ENCODE peak calls at places on chromosomes 2 and 18, in six cellular contexts. K is tibial artery, H is WTC11, T is GM06990, O is PC-3, A is dorsolateral prefrontal cortex. Q is an unnamed sample.

GRCh38 chr2:219436491-219436890 is 1.8 kb downstream of the SPEG start:
- DNase-seq in K (peak), H (no peak), T (no peak), O (no peak), A (no peak), Q (no peak)

GRCh38 chr2:35989523-35989922 is 366.1 kb upstream of the CRIM1 start:
- DNase-seq in K (no peak), H (no peak), T (no peak), O (no peak), A (no peak), Q (no peak)

GRCh38 chr2:41912337-41912736 is 135.5 kb upstream of the PKDCC start:
- DNase-seq in K (no peak), H (no peak), T (no peak), O (no peak), A (no peak), Q (no peak)

GRCh38 chr2:40528564-40528963 is 76.7 kb upstream of the SLC8A1 start:
- DNase-seq in K (no peak), H (no peak), T (no peak), O (no peak), A (no peak), Q (no peak)

GRCh38 chr2:200077210-200077650 is 121.8 kb downstream of the MAIP1 start:
- DNase-seq in K (no peak), H (no peak), T (no peak), O (peak), A (no peak), Q (no peak)

GRCh38 chr2:112794131-112794733 is 9.9 kb upstream of the IL1A start:
- DNase-seq in K (no peak), H (no peak), T (peak), O (no peak), A (no peak), Q (no peak)

GRCh38 chr2:110768591-110768990 is 36.2 kb downstream of the ACOXL start:
- DNase-seq in K (no peak), H (no peak), T (no peak), O (peak), A (no peak), Q (no peak)

GRCh38 chr2:43073373-43073772 is 153.0 kb downstream of the ZFP36L2 start:
- DNase-seq in K (peak), H (no peak), T (no peak), O (peak), A (no peak), Q (no peak)

DNA sequence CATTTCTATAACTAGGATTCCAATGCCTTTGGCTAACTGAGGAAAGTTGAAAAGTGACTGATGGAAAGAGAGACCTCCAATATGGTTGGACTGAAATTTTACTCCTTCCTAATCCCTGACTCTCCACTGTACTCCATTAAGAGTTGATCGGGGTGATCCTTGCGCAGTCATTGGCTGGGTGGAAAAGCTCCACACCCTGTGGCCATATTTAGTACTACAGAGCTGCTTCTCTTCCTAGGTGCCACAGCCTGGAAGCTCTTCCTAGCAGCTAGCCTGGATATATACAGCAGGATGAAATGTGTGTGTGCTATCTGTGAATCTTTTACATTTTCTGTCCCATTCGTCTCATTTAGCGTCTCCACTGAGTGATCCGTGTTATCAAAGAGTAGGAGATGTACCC is 71.2 kb downstream of the MEP1B start:
- DNase-seq in K (no peak), H (no peak), T (no peak), O (no peak), A (no peak), Q (no peak)
- TF ChIP-seq CTCF in K (no peak), H (no peak), T (no peak), O (no peak), A (no peak), Q (peak)

GRCh38 chr2:72998724-72999123 is 72.8 kb downstream of the SFXN5 start:
- DNase-seq in K (peak), H (no peak), T (no peak), O (no peak), A (no peak), Q (no peak)
- TF ChIP-seq CTCF in K (no peak), H (no peak), T (no peak), O (no peak), A (no peak), Q (no peak)

GRCh38 chr2:188984680-188985079 is 10.5 kb downstream of the COL3A1 start:
- DNase-seq in K (peak), H (no peak), T (no peak), O (peak), A (no peak), Q (no peak)

GRCh38 chr2:188986839-188987238 is 12.7 kb downstream of the COL3A1 start:
- DNase-seq in K (no peak), H (no peak), T (no peak), O (no peak), A (no peak), Q (no peak)

GRCh38 chr2:188979730-188980123 is 5.6 kb downstream of the COL3A1 start:
- DNase-seq in K (no peak), H (no peak), T (no peak), O (no peak), A (no peak), Q (no peak)

GRCh38 chr2:188983427-188984101 is 9.4 kb downstream of the COL3A1 start:
- DNase-seq in K (no peak), H (no peak), T (no peak), O (peak), A (no peak), Q (no peak)

GRCh38 chr2:188984126-188984525 is 10.0 kb downstream of the COL3A1 start:
- DNase-seq in K (no peak), H (no peak), T (no peak), O (peak), A (no peak), Q (no peak)
- TF ChIP-seq CTCF in K (peak), H (no peak), T (no peak), O (peak), A (no peak), Q (no peak)

DNA sequence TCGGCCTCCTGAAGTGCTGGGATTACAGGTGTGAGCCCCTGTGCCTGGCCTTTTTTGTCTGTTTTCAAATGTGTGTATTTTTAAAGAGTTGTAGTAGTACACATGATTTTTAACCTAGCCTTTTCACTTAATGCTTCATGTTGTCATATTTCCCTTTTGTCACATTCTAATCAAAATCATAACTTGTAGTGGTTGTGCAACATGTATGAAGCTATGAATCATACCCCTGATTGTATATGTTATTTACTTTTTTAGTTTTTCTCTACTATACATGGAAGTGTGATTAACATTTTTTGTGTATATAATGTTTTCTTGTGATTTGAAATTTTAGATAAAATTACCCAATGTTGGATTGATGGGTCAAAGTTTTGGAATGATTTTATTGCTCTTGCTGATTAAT is 8.5 kb downstream of the GEN1 start:
- DNase-seq in K (no peak), H (no peak), T (no peak), O (no peak), A (no peak), Q (no peak)
- TF ChIP-seq CTCF in K (no peak), H (no peak), T (no peak), O (no peak), A (no peak), Q (no peak)

GRCh38 chr2:105789745-105790466 is 45.2 kb downstream of the NCK2 start:
- DNase-seq in K (peak), H (no peak), T (peak), O (peak), A (no peak), Q (no peak)
- TF ChIP-seq CTCF in K (no peak), H (no peak), T (peak), O (peak), A (no peak), Q (peak)

Q was measured in neural crest cell.